ENCODE peak calls at places on chromosomes 11 and 22, in four cellular contexts. One of them, this sample, is unnamed.
A peak's percentile ranks its signal among the peaks of the same experiment; 100 is the strongest.

GRCh38 chr11:66157182-66157864 is 87.3 kb downstream of the PACS1 start:
- DNase-seq in adrenal gland: no peak
- DNase-seq in left ventricle myocardium inferior: no peak
- DNase-seq in suprapubic skin: no peak
- DNase-seq in this sample: no peak

GRCh38 chr22:42692239-42693054 is 28.2 kb downstream of the A4GALT start:
- DNase-seq in left ventricle myocardium inferior: no peak
- DNase-seq in suprapubic skin: no peak
- DNase-seq in adrenal gland: no peak
- DNase-seq in this sample: no peak

GRCh38 chr22:37926358-37926757 is 20.3 kb downstream of the MICALL1 start:
- DNase-seq in adrenal gland: no peak
- DNase-seq in suprapubic skin: no peak
- DNase-seq in left ventricle myocardium inferior: no peak
- DNase-seq in this sample: no peak

GRCh38 chr11:47607380-47607779 is 13.2 kb upstream of the C1QTNF4 start:
- DNase-seq in left ventricle myocardium inferior: no peak
- DNase-seq in suprapubic skin: peak; percentile 80
- DNase-seq in adrenal gland: no peak
- DNase-seq in this sample: peak; percentile 55

GRCh38 chr11:118415739-118416068 is 14.3 kb downstream of the ATP5MG start:
- DNase-seq in adrenal gland: peak; percentile 59
- DNase-seq in suprapubic skin: no peak
- DNase-seq in left ventricle myocardium inferior: no peak
- DNase-seq in this sample: no peak

GRCh38 chr22:31313366-31314147 is 21.3 kb upstream of the PIK3IP1 start:
- DNase-seq in left ventricle myocardium inferior: peak; percentile 57
- DNase-seq in adrenal gland: peak; percentile 81
- DNase-seq in suprapubic skin: peak; percentile 83
- DNase-seq in this sample: peak; percentile 85

GRCh38 chr11:60743058-60743457 is 13.6 kb upstream of the MS4A15 start:
- DNase-seq in left ventricle myocardium inferior: no peak
- DNase-seq in adrenal gland: no peak
- DNase-seq in suprapubic skin: no peak
- DNase-seq in this sample: no peak

GRCh38 chr22:49015459-49015858 is 812.2 kb downstream of the BRD1 start:
- DNase-seq in suprapubic skin: peak; percentile 67
- DNase-seq in adrenal gland: no peak
- DNase-seq in left ventricle myocardium inferior: no peak
- DNase-seq in this sample: peak; percentile 21

GRCh38 chr22:48340191-48340590 is 1487.5 kb downstream of the BRD1 start:
- DNase-seq in left ventricle myocardium inferior: no peak
- DNase-seq in adrenal gland: no peak
- DNase-seq in suprapubic skin: no peak
- DNase-seq in this sample: no peak

GRCh38 chr22:49656291-49656851 is 171.3 kb downstream of the BRD1 start:
- DNase-seq in left ventricle myocardium inferior: no peak
- DNase-seq in adrenal gland: no peak
- DNase-seq in suprapubic skin: no peak
- DNase-seq in this sample: no peak

GRCh38 chr11:12193515-12194336 is 83.3 kb downstream of the MICAL2 start:
- DNase-seq in adrenal gland: no peak
- DNase-seq in left ventricle myocardium inferior: no peak
- DNase-seq in suprapubic skin: no peak
- DNase-seq in this sample: no peak

GRCh38 chr11:134958870-134959269 is 546.8 kb upstream of the B3GAT1 start:
- DNase-seq in left ventricle myocardium inferior: no peak
- DNase-seq in suprapubic skin: no peak
- DNase-seq in adrenal gland: no peak
- DNase-seq in this sample: no peak

GRCh38 chr11:2390091-2390870 is 10.3 kb upstream of the TSSC4 start:
- DNase-seq in left ventricle myocardium inferior: no peak
- DNase-seq in adrenal gland: no peak
- DNase-seq in suprapubic skin: no peak
- DNase-seq in this sample: no peak

GRCh38 chr22:38733329-38734202 is 22.2 kb downstream of the SUN2 start:
- DNase-seq in suprapubic skin: no peak
- DNase-seq in adrenal gland: no peak
- DNase-seq in left ventricle myocardium inferior: peak; percentile 64
- DNase-seq in this sample: peak; percentile 69

GRCh38 chr11:112318193-112318592 is 57.5 kb upstream of the PLET1 start:
- DNase-seq in suprapubic skin: no peak
- DNase-seq in adrenal gland: no peak
- DNase-seq in left ventricle myocardium inferior: no peak
- DNase-seq in this sample: no peak

GRCh38 chr11:117197516-117198456 is 1.4 kb upstream of the TAGLN start:
- DNase-seq in suprapubic skin: no peak
- DNase-seq in adrenal gland: no peak
- DNase-seq in left ventricle myocardium inferior: peak; percentile 17
- DNase-seq in this sample: no peak

GRCh38 chr11:91100432-91100831 is 877.6 kb upstream of the CHORDC1 start:
- DNase-seq in left ventricle myocardium inferior: no peak
- DNase-seq in suprapubic skin: no peak
- DNase-seq in adrenal gland: no peak
- DNase-seq in this sample: no peak

GRCh38 chr11:117876049-117876340 is 463 bp downstream of the FXYD6 start:
- DNase-seq in suprapubic skin: no peak
- DNase-seq in left ventricle myocardium inferior: no peak
- DNase-seq in adrenal gland: no peak
- DNase-seq in this sample: no peak

GRCh38 chr22:27676545-27677188 is 124.9 kb downstream of the MN1 start:
- DNase-seq in left ventricle myocardium inferior: no peak
- DNase-seq in suprapubic skin: no peak
- DNase-seq in adrenal gland: no peak
- DNase-seq in this sample: no peak

GRCh38 chr11:34792814-34793241 is 123.4 kb downstream of the APIP start:
- DNase-seq in adrenal gland: peak; percentile 18
- DNase-seq in left ventricle myocardium inferior: no peak
- DNase-seq in suprapubic skin: peak; percentile 83
- DNase-seq in this sample: peak; percentile 54

GRCh38 chr11:17154409-17155159 is 53.2 kb downstream of the PIK3C2A start:
- DNase-seq in left ventricle myocardium inferior: no peak
- DNase-seq in adrenal gland: no peak
- DNase-seq in suprapubic skin: no peak
- DNase-seq in this sample: no peak

GRCh38 chr11:68337399-68337835 is 25.0 kb downstream of the LRP5 start:
- DNase-seq in suprapubic skin: no peak
- DNase-seq in adrenal gland: no peak
- DNase-seq in left ventricle myocardium inferior: no peak
- DNase-seq in this sample: no peak

GRCh38 chr11:109668973-109669634 is 247.1 kb downstream of the C11orf87 start:
- DNase-seq in adrenal gland: no peak
- DNase-seq in left ventricle myocardium inferior: no peak
- DNase-seq in suprapubic skin: no peak
- DNase-seq in this sample: no peak

GRCh38 chr11:123272565-123272964 is 77.5 kb upstream of the CLMP start:
- DNase-seq in adrenal gland: no peak
- DNase-seq in suprapubic skin: no peak
- DNase-seq in left ventricle myocardium inferior: no peak
- DNase-seq in this sample: no peak

GRCh38 chr11:26150046-26150445 is 181.9 kb upstream of the ANO3 start:
- DNase-seq in left ventricle myocardium inferior: no peak
- DNase-seq in suprapubic skin: no peak
- DNase-seq in adrenal gland: no peak
- DNase-seq in this sample: no peak

GRCh38 chr11:69297926-69298777 is 4.2 kb downstream of the MYEOV start:
- DNase-seq in left ventricle myocardium inferior: peak; percentile 82
- DNase-seq in adrenal gland: peak; percentile 55
- DNase-seq in suprapubic skin: peak; percentile 86
- DNase-seq in this sample: peak; percentile 49

GRCh38 chr22:20063271-20064139 is 16.5 kb upstream of the DGCR8 start:
- DNase-seq in left ventricle myocardium inferior: no peak
- DNase-seq in adrenal gland: no peak
- DNase-seq in suprapubic skin: no peak
- DNase-seq in this sample: no peak

GRCh38 chr22:23831261-23831660 is 7.5 kb downstream of the DERL3 start:
- DNase-seq in left ventricle myocardium inferior: no peak
- DNase-seq in adrenal gland: no peak
- DNase-seq in suprapubic skin: peak; percentile 44
- DNase-seq in this sample: no peak

GRCh38 chr22:33766056-33766455 is 154.2 kb downstream of the LARGE1 start:
- DNase-seq in left ventricle myocardium inferior: no peak
- DNase-seq in suprapubic skin: no peak
- DNase-seq in adrenal gland: no peak
- DNase-seq in this sample: no peak

GRCh38 chr11:64007629-64008282 is 21.5 kb downstream of the OTUB1 start:
- DNase-seq in left ventricle myocardium inferior: peak; percentile 84
- DNase-seq in suprapubic skin: peak; percentile 88
- DNase-seq in adrenal gland: peak; percentile 85
- DNase-seq in this sample: peak; percentile 92
- TF ChIP-seq CTCF in left ventricle myocardium inferior: peak; percentile 53
- TF ChIP-seq CTCF in suprapubic skin: peak; percentile 20
- TF ChIP-seq CTCF in adrenal gland: peak; percentile 24
- TF ChIP-seq CTCF in this sample: peak; percentile 32

DNA sequence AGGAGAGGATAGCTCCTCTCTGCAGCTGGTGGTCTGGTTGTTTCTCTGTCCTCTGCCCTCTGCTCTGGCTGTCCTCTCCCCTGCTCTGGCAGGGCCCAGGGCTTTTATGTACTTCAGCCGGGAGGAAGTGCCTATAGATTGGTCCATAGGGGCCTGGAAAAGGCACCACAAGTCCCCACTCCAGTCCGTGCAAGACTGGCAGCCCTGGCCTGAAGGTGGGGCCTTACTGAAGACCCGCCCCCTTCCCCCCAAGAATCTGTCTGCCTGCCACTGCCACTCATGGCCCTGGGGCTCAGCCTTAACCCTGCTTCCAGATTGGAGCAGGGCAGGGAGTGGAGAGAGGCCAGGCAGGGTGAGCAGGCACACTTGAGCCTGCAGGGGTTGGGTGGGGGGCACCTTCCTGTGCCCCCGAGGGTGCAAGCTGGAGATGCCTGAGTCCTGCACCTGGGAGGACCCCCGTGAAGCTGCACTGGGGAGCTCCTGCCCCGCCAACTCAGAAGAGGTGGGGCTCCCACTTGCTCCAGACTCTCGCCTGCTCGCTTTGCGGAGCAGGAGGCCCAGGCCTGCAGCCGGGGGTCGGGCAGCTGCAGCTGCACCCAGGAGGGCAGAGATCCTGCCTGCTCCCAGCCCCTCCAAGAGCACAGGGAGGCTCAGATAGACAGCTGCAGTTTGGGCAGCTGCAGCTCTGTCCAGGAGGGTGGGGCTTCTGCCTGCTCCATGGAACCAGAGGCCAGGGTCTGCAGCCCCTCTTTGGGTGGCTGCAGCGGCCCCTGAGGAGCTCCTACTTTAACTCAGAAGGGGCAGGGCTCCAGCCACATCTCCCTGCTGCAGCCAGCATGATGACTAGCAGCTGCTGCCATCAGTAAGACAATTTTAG is 51.0 kb upstream of the SC5D start:
- DNase-seq in left ventricle myocardium inferior: no peak
- DNase-seq in adrenal gland: no peak
- DNase-seq in suprapubic skin: no peak
- DNase-seq in this sample: no peak
- H3K27ac ChIP-seq in left ventricle myocardium inferior: no peak overlapping the region
- H3K27ac ChIP-seq in adrenal gland: no peak overlapping the region
- H3K27ac ChIP-seq in suprapubic skin: no peak overlapping the region
- H3K27ac ChIP-seq in this sample: no peak overlapping the region

DNA sequence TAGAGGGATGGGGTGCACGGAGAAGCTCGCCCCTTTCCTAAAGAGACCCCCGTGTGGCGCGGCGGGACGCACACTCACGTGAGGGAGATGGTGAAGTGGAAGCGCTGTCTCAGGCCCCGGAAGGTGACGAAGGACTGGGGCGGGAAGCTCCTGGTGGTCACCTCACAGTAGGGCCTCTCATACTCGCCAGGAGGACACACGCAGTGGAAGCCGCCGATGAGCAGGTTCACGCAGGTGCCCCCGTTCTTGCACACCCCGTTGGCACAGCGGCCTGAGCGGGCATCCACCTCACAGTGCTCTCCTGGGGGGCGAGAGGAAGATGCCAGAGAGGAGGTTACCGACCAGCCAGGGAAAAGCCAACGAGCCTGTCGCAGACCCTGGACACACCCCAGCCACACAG is 98.3 kb downstream of the CELSR1 start:
- DNase-seq in adrenal gland: no peak
- DNase-seq in suprapubic skin: no peak
- DNase-seq in left ventricle myocardium inferior: no peak
- DNase-seq in this sample: no peak
- H3K27me3 ChIP-seq in adrenal gland: no peaks in the 10 kb centered on the region
- H3K27me3 ChIP-seq in suprapubic skin: no peaks in the 10 kb centered on the region
- H3K27me3 ChIP-seq in left ventricle myocardium inferior: no peaks in the 10 kb centered on the region
- H3K27me3 ChIP-seq in this sample: no peaks in the 10 kb centered on the region

GRCh38 chr22:21094911-21095772 is 49.4 kb downstream of the LRRC74B start:
- DNase-seq in adrenal gland: no peak
- DNase-seq in suprapubic skin: peak; percentile 13
- DNase-seq in left ventricle myocardium inferior: no peak
- DNase-seq in this sample: no peak

GRCh38 chr22:21095773-21096107 is 50.0 kb downstream of the LRRC74B start:
- DNase-seq in left ventricle myocardium inferior: no peak
- DNase-seq in adrenal gland: no peak
- DNase-seq in suprapubic skin: no peak
- DNase-seq in this sample: no peak

GRCh38 chr22:21099578-21099977 is 53.8 kb downstream of the LRRC74B start:
- DNase-seq in adrenal gland: no peak
- DNase-seq in left ventricle myocardium inferior: no peak
- DNase-seq in suprapubic skin: no peak
- DNase-seq in this sample: no peak

GRCh38 chr22:21100149-21101032 is 54.6 kb downstream of the LRRC74B start:
- DNase-seq in adrenal gland: no peak
- DNase-seq in suprapubic skin: peak; percentile 8
- DNase-seq in left ventricle myocardium inferior: no peak
- DNase-seq in this sample: no peak

DNA sequence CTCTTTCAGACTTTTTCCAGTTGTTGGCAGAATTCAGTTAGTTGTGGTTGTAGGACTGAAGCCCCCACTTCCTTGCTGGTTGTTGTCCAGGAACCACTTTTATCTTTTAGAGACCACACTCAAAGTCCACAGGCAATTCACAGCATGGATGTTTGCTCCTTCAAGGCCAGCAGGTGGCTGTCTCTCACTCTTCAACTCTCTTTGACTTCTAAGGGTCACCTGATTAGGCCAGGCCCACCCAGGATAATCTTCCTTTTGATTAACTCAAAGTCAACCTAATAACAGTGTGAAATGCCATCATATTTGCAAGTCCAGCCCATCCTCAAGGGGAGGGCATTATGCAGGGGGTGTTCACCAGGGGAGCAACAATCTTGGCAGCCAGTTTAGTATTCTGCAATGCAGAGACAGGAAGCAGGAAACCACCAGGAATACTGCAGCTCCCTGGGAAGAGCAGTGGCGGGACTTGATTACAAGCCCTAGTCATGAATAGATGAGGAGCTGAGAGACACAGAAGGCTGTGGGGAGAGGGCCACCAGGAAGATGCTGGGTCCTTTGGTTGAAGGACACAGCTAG is 52.4 kb downstream of the LRRC74B start:
- DNase-seq in adrenal gland: no peak
- DNase-seq in left ventricle myocardium inferior: no peak
- DNase-seq in suprapubic skin: peak; percentile 26
- DNase-seq in this sample: no peak
- TF ChIP-seq CTCF in adrenal gland: no peak
- TF ChIP-seq CTCF in left ventricle myocardium inferior: no peak
- TF ChIP-seq CTCF in suprapubic skin: no peak
- TF ChIP-seq CTCF in this sample: no peak